ENCODE peak calls at places on chromosomes 12 and 14, in five cellular contexts. R, N, A, I and Z are unnamed samples.

GRCh38 chr14:61562321-61563161 is 132.8 kb upstream of the HIF1A start:
- DNase-seq in R (peak; percentile 74), N (no peak), A (peak; percentile 100), I (peak; percentile 99), Z (no peak)

GRCh38 chr14:93493054-93493453 is 62.3 kb downstream of the UNC79 start:
- DNase-seq in R (no peak), N (no peak), A (no peak), I (no peak), Z (no peak)

GRCh38 chr14:68137704-68138619 is 318.4 kb downstream of the RAD51B start:
- DNase-seq in R (peak; percentile 13), N (peak; percentile 90), A (peak; percentile 98), I (peak; percentile 83), Z (no peak)

GRCh38 chr14:61064866-61065265 is 83.8 kb downstream of the SLC38A6 start:
- DNase-seq in R (no peak), N (no peak), A (no peak), I (no peak), Z (peak; percentile 75)

GRCh38 chr12:70006619-70006973 is 181.6 kb downstream of the MYRFL start:
- DNase-seq in R (no peak), N (no peak), A (no peak), I (no peak), Z (no peak)

GRCh38 chr12:115570271-115570777 is 707.2 kb downstream of the MED13L start:
- DNase-seq in R (no peak), N (peak; percentile 53), A (peak; percentile 62), I (peak; percentile 18), Z (no peak)

GRCh38 chr14:34797747-34798583 is 77.2 kb downstream of the BAZ1A start:
- DNase-seq in R (peak; percentile 5), N (peak; percentile 13), A (no peak), I (no peak), Z (no peak)

GRCh38 chr12:56165369-56165768 is 7.2 kb downstream of the MYL6 start:
- DNase-seq in R (no peak), N (no peak), A (no peak), I (no peak), Z (no peak)

GRCh38 chr14:52380294-52380693 is 66.2 kb downstream of the PTGER2 start:
- DNase-seq in R (no peak), N (no peak), A (peak; percentile 64), I (peak; percentile 71), Z (no peak)
- H3K9ac ChIP-seq in R (no peak overlapping the region), N (no peak overlapping the region), A (no peak overlapping the region), I (no peak overlapping the region), Z (no peak overlapping the region)

GRCh38 chr14:99579077-99579836 is 24.8 kb downstream of the CCDC85C start:
- DNase-seq in R (no peak), N (no peak), A (no peak), I (no peak), Z (no peak)
- H3K4me2 ChIP-seq in R (no peak overlapping the region), N (no peak overlapping the region), A (peak overlapping the region; percentile 80), I (no peak overlapping the region), Z (no peak overlapping the region)

DNA sequence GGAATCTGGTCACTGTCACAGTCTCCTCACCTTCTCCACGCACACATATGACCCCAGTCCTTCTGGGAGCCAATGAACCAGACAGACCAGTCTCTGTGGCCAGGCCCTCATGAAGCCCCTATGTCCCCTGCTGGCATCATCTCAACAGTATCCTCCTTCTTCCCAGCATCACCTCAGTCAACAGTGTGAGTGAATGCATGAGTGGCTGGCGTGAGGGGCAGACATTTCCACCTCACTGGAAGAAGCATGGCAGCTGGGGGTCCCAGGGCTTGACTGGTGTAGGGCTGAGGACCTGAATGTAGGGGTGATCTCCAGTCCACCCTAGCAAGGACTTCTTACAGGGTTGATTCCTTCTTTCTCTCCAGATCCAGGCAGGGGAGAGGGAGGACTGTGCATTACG is 1.8 kb downstream of the MAP3K12 start:
- DNase-seq in R (no peak), N (no peak), A (no peak), I (no peak), Z (no peak)
- H3K4me1 ChIP-seq in R (peaks cover 44% of the 10 kb centered on the region), N (peaks cover 62% of the 10 kb centered on the region), A (peaks cover 33% of the 10 kb centered on the region), I (peaks cover 29% of the 10 kb centered on the region), Z (peaks cover 66% of the 10 kb centered on the region)

DNA sequence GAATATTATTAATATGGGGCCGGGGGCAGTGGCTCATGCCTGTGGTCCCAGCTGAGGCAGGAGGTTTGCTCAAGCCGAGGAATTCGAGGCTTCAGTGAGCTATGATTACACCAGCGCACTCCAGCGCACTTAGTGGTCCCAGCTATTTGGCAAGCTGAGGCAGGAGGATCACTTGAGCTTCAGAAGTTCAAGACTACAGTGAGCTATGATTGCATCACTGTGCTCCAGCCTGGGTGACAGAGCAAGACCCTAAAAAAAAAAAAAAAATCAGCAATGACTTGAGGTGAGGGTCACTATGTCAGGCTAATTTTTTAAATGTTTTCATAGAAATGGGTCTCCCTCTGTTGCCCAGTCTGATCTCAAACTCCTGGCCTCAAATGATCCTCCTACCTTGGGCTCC is 243.4 kb downstream of the RBM19 start:
- DNase-seq in R (no peak), N (no peak), A (no peak), I (no peak), Z (no peak)
- H3K9ac ChIP-seq in R (no peak overlapping the region), N (no peak overlapping the region), A (no peak overlapping the region), I (no peak overlapping the region), Z (no peak overlapping the region)

GRCh38 chr12:42560977-42561376 is 28.6 kb downstream of the PRICKLE1 start:
- DNase-seq in R (no peak), N (no peak), A (no peak), I (no peak), Z (no peak)

GRCh38 chr12:42565633-42566032 is 23.9 kb downstream of the PRICKLE1 start:
- DNase-seq in R (peak; percentile 15), N (peak; percentile 20), A (no peak), I (no peak), Z (no peak)

GRCh38 chr12:42564540-42564939 is 25.0 kb downstream of the PRICKLE1 start:
- DNase-seq in R (no peak), N (no peak), A (peak; percentile 73), I (no peak), Z (no peak)

GRCh38 chr12:42568952-42569916 is 20.3 kb downstream of the PRICKLE1 start:
- DNase-seq in R (peak; percentile 19), N (peak; percentile 55), A (peak; percentile 52), I (peak; percentile 83), Z (peak; percentile 89)

GRCh38 chr12:42565001-42565400 is 24.5 kb downstream of the PRICKLE1 start:
- DNase-seq in R (no peak), N (no peak), A (no peak), I (no peak), Z (no peak)
- H3K4me2 ChIP-seq in R (no peak overlapping the region), N (no peak overlapping the region), A (peak overlapping the region; percentile 44), I (peak overlapping the region; percentile 39), Z (no peak overlapping the region)

GRCh38 chr12:6953417-6954315 is 2.5 kb downstream of the PTPN6 start:
- DNase-seq in R (no peak), N (no peak), A (peak; percentile 20), I (no peak), Z (peak; percentile 95)

GRCh38 chr12:6956332-6956727 is 5.2 kb downstream of the PTPN6 start:
- DNase-seq in R (no peak), N (no peak), A (no peak), I (no peak), Z (no peak)

GRCh38 chr12:6954316-6954710 is 3.2 kb downstream of the PTPN6 start:
- DNase-seq in R (no peak), N (no peak), A (no peak), I (no peak), Z (no peak)

GRCh38 chr12:6955462-6956331 is 4.5 kb downstream of the PTPN6 start:
- DNase-seq in R (no peak), N (no peak), A (no peak), I (no peak), Z (no peak)

DNA sequence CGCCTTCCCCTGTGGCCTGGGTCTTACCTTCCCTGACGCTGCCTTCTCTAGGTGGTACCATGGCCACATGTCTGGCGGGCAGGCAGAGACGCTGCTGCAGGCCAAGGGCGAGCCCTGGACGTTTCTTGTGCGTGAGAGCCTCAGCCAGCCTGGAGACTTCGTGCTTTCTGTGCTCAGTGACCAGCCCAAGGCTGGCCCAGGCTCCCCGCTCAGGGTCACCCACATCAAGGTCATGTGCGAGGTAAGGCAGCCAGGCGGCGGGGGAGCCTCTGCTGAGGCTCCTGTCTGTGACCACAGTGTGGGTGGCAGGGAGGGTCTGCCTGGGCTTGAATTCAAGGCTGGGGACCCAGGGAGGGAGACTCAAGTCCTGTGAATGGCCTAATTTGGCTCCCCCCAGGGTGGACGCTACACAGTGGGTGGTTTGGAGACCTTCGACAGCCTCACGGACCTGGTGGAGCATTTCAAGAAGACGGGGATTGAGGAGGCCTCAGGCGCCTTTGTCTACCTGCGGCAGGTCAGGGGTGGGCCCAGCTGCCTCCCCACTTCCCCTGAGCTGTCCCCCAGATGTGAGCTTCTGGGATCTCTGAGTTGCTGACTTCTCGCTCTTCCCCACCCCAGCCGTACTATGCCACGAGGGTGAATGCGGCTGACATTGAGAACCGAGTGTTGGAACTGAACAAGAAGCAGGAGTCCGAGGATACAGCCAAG is 3.8 kb downstream of the PTPN6 start:
- DNase-seq in R (no peak), N (no peak), A (no peak), I (no peak), Z (no peak)
- H3K4me1 ChIP-seq in R (peaks cover 8% of the 10 kb centered on the region), N (no peaks in the 10 kb centered on the region), A (peaks cover 23% of the 10 kb centered on the region), I (no peaks in the 10 kb centered on the region), Z (peaks cover 89% of the 10 kb centered on the region)

GRCh38 chr12:68078737-68079136 is 80.8 kb downstream of the IFNG start:
- DNase-seq in R (no peak), N (no peak), A (no peak), I (no peak), Z (no peak)

GRCh38 chr12:68070957-68071356 is 81.7 kb downstream of the IFNG-AS1 start:
- DNase-seq in R (no peak), N (no peak), A (no peak), I (no peak), Z (no peak)

GRCh38 chr12:68080577-68080976 is 79.0 kb downstream of the IFNG start:
- DNase-seq in R (no peak), N (peak; percentile 66), A (no peak), I (no peak), Z (no peak)

GRCh38 chr12:68074294-68075027 is 85.1 kb downstream of the IFNG start:
- DNase-seq in R (no peak), N (no peak), A (no peak), I (no peak), Z (no peak)

GRCh38 chr12:68075416-68075815 is 84.1 kb downstream of the IFNG start:
- DNase-seq in R (no peak), N (no peak), A (no peak), I (no peak), Z (no peak)
- H3K9ac ChIP-seq in R (no peak overlapping the region), N (no peak overlapping the region), A (no peak overlapping the region), I (no peak overlapping the region), Z (no peak overlapping the region)

GRCh38 chr14:100658514-100658886 is 68.2 kb upstream of the DLK1 start:
- DNase-seq in R (peak; percentile 35), N (peak; percentile 50), A (no peak), I (no peak), Z (peak; percentile 59)

GRCh38 chr14:100659345-100660001 is 67.2 kb upstream of the DLK1 start:
- DNase-seq in R (no peak), N (no peak), A (no peak), I (no peak), Z (no peak)

GRCh38 chr14:100660498-100661339 is 66.0 kb upstream of the DLK1 start:
- DNase-seq in R (no peak), N (no peak), A (peak; percentile 49), I (peak; percentile 83), Z (no peak)

GRCh38 chr14:100656996-100657395 is 69.7 kb upstream of the DLK1 start:
- DNase-seq in R (no peak), N (no peak), A (no peak), I (no peak), Z (no peak)

GRCh38 chr14:100657780-100658513 is 68.7 kb upstream of the DLK1 start:
- DNase-seq in R (no peak), N (no peak), A (no peak), I (no peak), Z (no peak)
- H3K4me2 ChIP-seq in R (no peak overlapping the region), N (no peak overlapping the region), A (no peak overlapping the region), I (no peak overlapping the region), Z (no peak overlapping the region)

GRCh38 chr14:100246809-100247428 is 8.0 kb downstream of the YY1 start:
- DNase-seq in R (peak; percentile 52), N (peak; percentile 69), A (no peak), I (peak; percentile 43), Z (peak; percentile 58)
- H3K4me1 ChIP-seq in R (peaks cover 27% of the 10 kb centered on the region), N (no peaks in the 10 kb centered on the region), A (peaks cover 3% of the 10 kb centered on the region), I (peaks cover 13% of the 10 kb centered on the region), Z (peaks cover 30% of the 10 kb centered on the region)